ENCODE peak calls at places on chromosomes 6 and 20, in seven cellular contexts. D is endothelial cell; L is epithelial cell of esophagus; N is GM10248; W is ascending aorta; B is CD4-positive, alpha-beta T cell; A is RWPE1. Z is an unnamed sample.

GRCh38 chr20:32478576-32478975 is 106.6 kb downstream of the NOL4L start:
- DNase-seq in B (no peak), L (no peak), A (no peak), N (no peak), W (no peak), D (no peak), Z (no peak)

GRCh38 chr6:167329014-167329413 is 4.1 kb downstream of the TTLL2 start:
- DNase-seq in L (no peak), D (no peak), W (no peak), A (no peak), B (no peak), N (no peak), Z (no peak)

GRCh38 chr6:159931112-159931511 is 37.8 kb upstream of the IGF2R start:
- DNase-seq in A (no peak), W (no peak), B (no peak), N (no peak), L (no peak), D (no peak), Z (no peak)

GRCh38 chr20:25220810-25221591 is 25.5 kb downstream of the ENTPD6 start:
- DNase-seq in D (no peak), A (no peak), N (no peak), B (no peak), L (no peak), W (no peak), Z (no peak)

GRCh38 chr20:8219403-8219802 is 87.3 kb downstream of the PLCB1 start:
- DNase-seq in A (no peak), N (no peak), W (no peak), D (no peak), B (no peak), L (no peak), Z (no peak)

GRCh38 chr20:58310291-58310782 is 822 bp downstream of the RAB22A start:
- DNase-seq in L (peak), D (no peak), B (no peak), A (peak), W (no peak), N (no peak), Z (peak)

GRCh38 chr6:38617856-38618255 is 21.9 kb downstream of the BTBD9 start:
- DNase-seq in D (no peak), B (no peak), W (no peak), N (no peak), A (no peak), L (no peak), Z (no peak)

GRCh38 chr20:57329608-57330221 is at the start of gene SPO11:
- DNase-seq in W (no peak), B (no peak), A (no peak), D (peak), N (no peak), L (no peak), Z (no peak)

GRCh38 chr6:111210074-111210729 is 122.9 kb downstream of the SLC16A10 start:
- DNase-seq in L (peak), N (peak), A (peak), W (no peak), D (peak), B (no peak), Z (peak)

GRCh38 chr20:43287637-43288036 is 97.9 kb upstream of the PTPRT start:
- DNase-seq in N (no peak), B (no peak), A (no peak), D (no peak), W (no peak), L (no peak), Z (no peak)

GRCh38 chr20:61819921-61820825 is 245.5 kb downstream of the TAF4 start:
- DNase-seq in A (no peak), N (no peak), D (no peak), W (no peak), B (no peak), L (no peak), Z (no peak)

GRCh38 chr6:145070791-145071190 is 664.5 kb downstream of the EPM2A start:
- DNase-seq in N (no peak), L (peak), D (no peak), W (no peak), B (no peak), A (peak), Z (no peak)

GRCh38 chr6:100664274-100665040 is 199.7 kb upstream of the SIM1 start:
- DNase-seq in B (no peak), D (no peak), L (peak), W (no peak), A (peak), N (no peak), Z (no peak)

GRCh38 chr6:2476376-2476775 is 231.0 kb upstream of the GMDS start:
- DNase-seq in B (no peak), W (no peak), L (peak), D (no peak), N (no peak), A (peak), Z (no peak)

GRCh38 chr20:25984933-25985332 is 288.3 kb upstream of the ZNF337 start:
- DNase-seq in N (no peak), D (no peak), L (peak), B (peak), W (no peak), A (peak), Z (peak)

GRCh38 chr20:24738058-24738775 is 210.9 kb upstream of the CST7 start:
- DNase-seq in A (no peak), N (no peak), D (no peak), L (no peak), B (no peak), W (no peak), Z (no peak)

GRCh38 chr6:33279971-33280511 is 3.1 kb downstream of the B3GALT4 start:
- DNase-seq in A (peak), B (no peak), W (no peak), L (peak), N (no peak), D (peak), Z (no peak)

GRCh38 chr6:95923518-95923917 is 92.3 kb upstream of the FUT9 start:
- DNase-seq in B (no peak), W (no peak), D (peak), N (peak), A (peak), L (peak), Z (peak)

GRCh38 chr20:47662483-47663353 is 122.6 kb downstream of the SULF2 start:
- DNase-seq in A (no peak), D (no peak), B (no peak), W (no peak), N (no peak), L (no peak), Z (no peak)

GRCh38 chr6:24949020-24949569 is 13.3 kb upstream of the RIPOR2 start:
- DNase-seq in W (no peak), N (peak), B (peak), D (no peak), A (no peak), L (no peak), Z (peak)

GRCh38 chr20:51095755-51096509 is 73.0 kb upstream of the KCNG1 start:
- DNase-seq in B (no peak), W (no peak), D (no peak), N (no peak), L (no peak), A (no peak), Z (no peak)

GRCh38 chr6:163741342-163741741 is 326.8 kb downstream of the QKI start:
- DNase-seq in B (no peak), D (no peak), L (no peak), A (no peak), N (no peak), W (no peak), Z (no peak)

GRCh38 chr6:97669191-97669651 is 386.2 kb upstream of the MMS22L start:
- DNase-seq in B (no peak), D (no peak), L (peak), A (no peak), W (no peak), N (peak), Z (peak)

GRCh38 chr6:83592770-83593394 is 80.5 kb downstream of the PRSS35 start:
- DNase-seq in B (no peak), L (peak), A (peak), W (no peak), D (peak), N (peak), Z (peak)

GRCh38 chr6:140542858-140543257 is 1168.4 kb upstream of the CITED2 start:
- DNase-seq in N (no peak), B (no peak), L (no peak), W (no peak), D (no peak), A (no peak), Z (no peak)

GRCh38 chr20:48092596-48093280 is 307.5 kb upstream of the SULF2 start:
- DNase-seq in W (no peak), L (no peak), A (no peak), N (no peak), B (no peak), D (no peak), Z (no peak)

GRCh38 chr6:149891259-149891658 is 6.7 kb downstream of the RAET1E start:
- DNase-seq in L (peak), D (no peak), N (no peak), B (no peak), A (no peak), W (no peak), Z (no peak)

GRCh38 chr6:159008656-159009288 is 8.8 kb upstream of the RSPH3 start:
- DNase-seq in D (no peak), W (no peak), N (peak), A (peak), B (no peak), L (peak), Z (peak)

GRCh38 chr20:61263084-61263695 is 11.1 kb downstream of the CDH4 start:
- DNase-seq in L (peak), W (no peak), B (peak), N (no peak), A (no peak), D (peak), Z (no peak)

GRCh38 chr20:50426865-50427739 is 83.1 kb upstream of the PTPN1 start:
- DNase-seq in L (no peak), D (no peak), A (no peak), B (no peak), N (no peak), W (no peak), Z (no peak)

GRCh38 chr20:8039048-8039447 is 19.5 kb upstream of the TMX4 start:
- DNase-seq in D (no peak), W (no peak), A (no peak), B (no peak), L (no peak), N (no peak), Z (no peak)

GRCh38 chr6:110996661-110997060 is 14.8 kb downstream of the RPF2 start:
- DNase-seq in B (no peak), W (no peak), N (no peak), D (no peak), A (no peak), L (no peak), Z (no peak)

DNA sequence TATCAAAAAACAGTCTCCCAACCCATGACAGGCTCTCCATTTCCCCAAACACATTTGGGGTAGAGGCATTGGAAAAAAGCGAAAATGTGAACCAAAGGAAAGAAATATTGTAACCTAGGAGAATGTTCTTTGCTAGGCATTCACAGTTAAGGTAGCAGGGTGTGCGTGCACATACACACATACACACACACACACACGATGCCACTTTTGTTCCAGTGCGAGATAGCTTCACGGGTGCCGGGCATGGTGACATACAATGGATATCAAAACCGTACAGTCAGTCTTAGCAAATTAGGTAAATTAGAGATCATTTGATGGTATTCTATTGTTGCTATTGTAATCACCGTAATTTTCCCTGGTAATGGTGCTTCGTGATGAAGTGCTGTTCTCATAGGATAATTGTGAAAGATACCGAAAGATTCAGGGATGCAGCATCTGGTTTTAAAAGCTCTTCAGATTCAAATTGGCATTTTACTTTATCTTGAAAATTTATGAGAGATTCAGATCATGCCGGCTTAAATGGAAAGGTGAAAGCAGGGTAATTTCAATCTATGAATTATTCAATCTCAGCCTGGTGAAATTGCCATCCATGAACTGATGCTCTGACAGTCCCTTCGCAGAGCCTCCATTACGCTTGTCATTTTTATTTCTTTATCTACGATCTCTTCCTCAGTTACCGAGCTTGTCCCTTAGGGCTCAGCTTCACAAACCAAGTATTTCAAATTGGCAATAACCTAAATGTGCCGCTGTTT is 71.4 kb upstream of the SOX4 start:
- DNase-seq in N (no peak), D (no peak), L (no peak), A (no peak), W (no peak), B (no peak), Z (no peak)
- TF ChIP-seq CTCF in N (no peak), D (no peak), L (no peak), A (no peak), W (no peak), B (no peak), Z (no peak)

DNA sequence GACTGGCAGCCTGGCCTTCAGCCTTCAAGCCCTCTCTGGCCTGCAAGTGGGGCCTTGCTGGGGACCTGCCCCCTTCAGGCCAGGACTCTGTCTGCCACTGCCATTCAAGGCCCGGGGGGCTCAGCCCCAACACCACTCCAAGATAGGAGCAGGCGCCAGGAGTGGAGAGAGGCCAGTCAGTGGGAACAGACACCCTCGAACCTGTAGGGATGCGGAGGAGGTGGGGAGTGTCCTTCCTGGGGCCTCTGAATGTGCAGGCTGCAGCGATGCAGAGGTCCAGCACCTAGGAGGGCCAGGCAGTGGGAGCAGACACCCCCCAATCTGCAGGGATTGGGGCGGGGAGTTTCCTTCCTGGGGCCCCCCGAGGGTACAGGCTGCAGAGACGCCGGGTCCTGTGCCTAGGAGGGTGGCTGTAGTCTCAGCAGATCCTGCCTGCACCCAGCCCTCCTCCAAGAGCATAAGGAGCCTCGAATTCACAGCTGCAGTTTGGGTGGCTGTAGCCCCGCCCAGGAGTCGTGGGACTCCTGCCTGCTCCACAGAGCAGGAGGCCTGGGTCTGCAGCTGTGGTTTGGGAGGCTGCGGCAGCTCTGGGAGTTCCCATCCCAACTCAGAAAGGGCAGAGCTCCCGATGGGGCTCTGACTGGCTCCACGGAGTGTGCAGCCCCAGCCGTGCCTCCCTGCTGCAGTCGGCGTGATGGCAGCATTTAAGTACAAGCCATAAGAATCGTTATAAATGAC is 33.1 kb downstream of the NR2E1 start:
- DNase-seq in L (no peak), B (no peak), D (no peak), W (no peak), A (no peak), N (no peak), Z (no peak)
- TF ChIP-seq CTCF in L (no peak), B (no peak), D (no peak), W (no peak), A (no peak), N (no peak), Z (no peak)

GRCh38 chr6:76166874-76167273 is 94.4 kb upstream of the IMPG1 start:
- DNase-seq in A (no peak), D (no peak), W (no peak), B (no peak), L (no peak), N (no peak), Z (no peak)
- TF ChIP-seq CTCF in A (no peak), D (no peak), W (no peak), B (no peak), L (no peak), N (no peak), Z (no peak)

GRCh38 chr6:20610636-20611200 is 76.5 kb downstream of the CDKAL1 start:
- DNase-seq in A (no peak), L (peak), D (no peak), N (no peak), B (no peak), W (no peak), Z (no peak)
- TF ChIP-seq CTCF in A (no peak), L (no peak), D (no peak), N (no peak), B (no peak), W (no peak), Z (no peak)

GRCh38 chr6:35943390-35943789 is 22.5 kb upstream of the SRPK1 start:
- DNase-seq in N (no peak), L (no peak), A (no peak), B (no peak), D (no peak), W (no peak), Z (no peak)

GRCh38 chr6:35954335-35954734 is 33.4 kb upstream of the SRPK1 start:
- DNase-seq in A (no peak), N (no peak), D (no peak), L (no peak), W (no peak), B (no peak), Z (no peak)

GRCh38 chr6:35945650-35946025 is 24.7 kb upstream of the SRPK1 start:
- DNase-seq in B (no peak), D (no peak), N (no peak), A (no peak), L (peak), W (no peak), Z (no peak)

DNA sequence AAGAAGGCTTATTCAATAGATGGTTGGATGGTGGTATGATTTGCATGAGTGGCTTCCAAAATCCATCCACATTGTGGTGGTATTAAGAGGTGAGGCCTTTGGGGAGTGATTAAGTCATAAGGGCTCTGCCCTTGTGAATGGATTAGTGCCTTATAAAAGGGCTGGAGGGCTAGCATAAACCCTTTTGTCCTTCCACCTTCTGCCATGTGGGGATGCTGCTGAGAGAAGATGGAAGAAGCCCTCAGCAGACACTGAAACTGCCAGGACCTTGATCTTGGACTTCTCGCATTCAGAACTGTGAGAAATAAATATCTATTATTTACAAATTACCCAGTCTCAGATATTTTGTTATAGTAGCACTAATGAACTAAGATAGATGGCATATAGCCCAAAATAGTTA is 27.8 kb upstream of the SRPK1 start:
- DNase-seq in N (no peak), W (no peak), A (no peak), B (no peak), L (no peak), D (peak), Z (no peak)
- TF ChIP-seq CTCF in N (no peak), W (no peak), A (no peak), B (no peak), L (no peak), D (no peak), Z (no peak)

DNA sequence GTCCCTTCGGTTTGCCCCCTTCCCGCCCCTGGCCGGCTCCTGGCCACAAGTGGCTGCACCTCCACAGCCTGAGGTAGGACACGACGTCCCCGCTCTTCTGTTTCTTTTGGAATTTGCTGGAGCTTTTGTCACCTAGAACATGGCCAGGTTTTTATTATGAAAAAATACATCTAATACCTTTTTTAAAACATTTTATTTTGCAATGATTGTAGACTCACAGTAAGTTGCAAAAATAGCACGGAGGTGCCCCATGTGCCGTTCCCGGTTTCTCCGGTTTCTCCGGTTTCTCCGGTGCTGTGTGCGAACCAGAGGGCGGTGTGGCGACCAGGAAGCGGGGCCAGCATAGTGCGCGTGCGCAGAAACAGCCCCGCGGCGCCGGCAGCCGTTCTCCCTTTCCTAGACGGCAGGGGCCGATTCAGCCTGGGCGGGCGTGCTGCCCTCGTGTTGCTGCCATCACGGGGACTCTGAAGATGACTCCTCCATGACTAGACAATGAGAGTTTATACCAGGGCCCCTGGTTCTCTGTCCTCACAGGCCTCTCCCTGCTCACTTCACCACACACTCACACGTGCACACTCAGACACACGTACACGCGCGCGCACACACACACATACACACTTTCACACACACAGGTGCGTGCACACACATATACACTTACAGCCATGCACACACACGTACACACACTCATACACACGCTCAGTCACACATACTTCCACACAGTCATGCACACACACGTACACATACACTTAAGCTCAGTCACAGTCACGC is 102.1 kb downstream of the TMEM242 start:
- DNase-seq in N (peak), W (no peak), L (peak), D (peak), B (peak), A (peak), Z (peak)
- TF ChIP-seq CTCF in N (no peak), W (peak), L (no peak), D (no peak), B (no peak), A (no peak), Z (no peak)

GRCh38 chr6:73637404-73637803 is 16.4 kb downstream of the SLC17A5 start:
- DNase-seq in W (no peak), A (no peak), D (no peak), B (no peak), L (no peak), N (no peak), Z (no peak)
- TF ChIP-seq CTCF in W (no peak), A (no peak), D (no peak), B (no peak), L (no peak), N (no peak), Z (no peak)

Z was measured in GM13976.